ENCODE peak calls at places on chromosomes 1 and 21, in five cellular contexts. S is body of pancreas; F is uterus; D is CD4-positive, alpha-beta memory T cell; J is ovary. X is an unnamed sample. For H3K9me3, the result is how much of the 10 kb centered on the place peaks cover.

GRCh38 chr1:199546323-199546722 is 481.2 kb upstream of the NR5A2 start:
- DNase-seq in S (no peak), F (no peak), D (no peak), J (no peak), X (no peak)

GRCh38 chr1:15848143-15848928 is 829 bp downstream of the SPEN start:
- DNase-seq in S (peak), F (peak), D (peak), J (no peak), X (peak)

GRCh38 chr1:44812822-44813543 is 4.7 kb downstream of the BTBD19 start:
- DNase-seq in S (peak), F (no peak), D (no peak), J (peak), X (no peak)

GRCh38 chr21:44596068-44596725 is 3.9 kb upstream of the KRTAP10-6 start:
- DNase-seq in S (no peak), F (no peak), D (no peak), J (no peak), X (no peak)

GRCh38 chr1:71350330-71350729 is 269.5 kb upstream of the ZRANB2 start:
- DNase-seq in S (no peak), F (no peak), D (no peak), J (no peak), X (no peak)

GRCh38 chr1:38990746-38991637 is at the start of gene AKIRIN1:
- DNase-seq in S (peak), F (peak), D (peak), J (peak), X (peak)

GRCh38 chr1:12407050-12407961 is 177.5 kb downstream of the VPS13D start:
- DNase-seq in S (peak), F (peak), D (peak), J (no peak), X (no peak)

GRCh38 chr1:167564592-167564991 is 11.0 kb upstream of the CREG1 start:
- DNase-seq in S (no peak), F (no peak), D (no peak), J (no peak), X (no peak)

GRCh38 chr21:36145259-36145658 is 10.4 kb downstream of the CBR3 start:
- DNase-seq in S (no peak), F (no peak), D (peak), J (no peak), X (no peak)

GRCh38 chr21:37365657-37366487 is 701 bp upstream of the DYRK1A start:
- DNase-seq in S (peak), F (peak), D (peak), J (peak), X (peak)

GRCh38 chr1:46535063-46535462 is 16.4 kb downstream of the KNCN start:
- DNase-seq in S (peak), F (no peak), D (no peak), J (no peak), X (no peak)

GRCh38 chr1:215076312-215076711 is 6.2 kb upstream of the KCNK2 start:
- DNase-seq in S (no peak), F (no peak), D (no peak), J (no peak), X (no peak)

GRCh38 chr21:26095131-26095530 is 75.4 kb downstream of the APP start:
- DNase-seq in S (no peak), F (no peak), D (no peak), J (no peak), X (no peak)

GRCh38 chr1:203534526-203534925 is 40.6 kb downstream of the OPTC start:
- DNase-seq in S (peak), F (peak), D (no peak), J (no peak), X (no peak)

GRCh38 chr1:62515055-62515454 is 78.2 kb downstream of the USP1 start:
- DNase-seq in S (no peak), F (no peak), D (no peak), J (no peak), X (no peak)

GRCh38 chr1:39173995-39174380 is 30.5 kb upstream of the MACF1 start:
- DNase-seq in S (no peak), F (no peak), D (no peak), J (no peak), X (no peak)

GRCh38 chr1:172286629-172287076 is 133.8 kb upstream of the C1orf105 start:
- DNase-seq in S (peak), F (peak), D (no peak), J (no peak), X (no peak)

GRCh38 chr1:10607228-10607627 is 132.5 kb downstream of the PEX14 start:
- DNase-seq in S (no peak), F (no peak), D (no peak), J (no peak), X (no peak)

GRCh38 chr1:160432371-160432786 is 32.0 kb downstream of the VANGL2 start:
- DNase-seq in S (no peak), F (no peak), D (no peak), J (no peak), X (no peak)

GRCh38 chr1:31580513-31580870 is 4.2 kb downstream of the TINAGL1 start:
- DNase-seq in S (no peak), F (peak), D (no peak), J (no peak), X (no peak)

GRCh38 chr1:37250371-37250770 is 216.1 kb upstream of the GRIK3 start:
- DNase-seq in S (no peak), F (no peak), D (no peak), J (no peak), X (no peak)

GRCh38 chr1:213164561-213164960 is 113.5 kb downstream of the RPS6KC1 start:
- DNase-seq in S (no peak), F (no peak), D (no peak), J (no peak), X (no peak)

GRCh38 chr1:155254714-155255242 is 505 bp downstream of the ENTREP3 start:
- DNase-seq in S (peak), F (peak), D (no peak), J (peak), X (no peak)

GRCh38 chr1:165564561-165564960 is 20.8 kb downstream of the LRRC52 start:
- DNase-seq in S (peak), F (no peak), D (no peak), J (no peak), X (no peak)

GRCh38 chr1:101283443-101283842 is 46.6 kb downstream of the S1PR1 start:
- DNase-seq in S (no peak), F (no peak), D (no peak), J (no peak), X (no peak)

GRCh38 chr1:2785631-2786328 is 15.7 kb downstream of the TTC34 start:
- DNase-seq in S (peak), F (no peak), D (no peak), J (no peak), X (no peak)
- H3K9me3 ChIP-seq in S (under half), F (under half), D (under half), J (under half), X (under half)

GRCh38 chr1:5822266-5822665 is 170.0 kb downstream of the NPHP4 start:
- DNase-seq in S (no peak), F (no peak), D (no peak), J (no peak), X (no peak)

GRCh38 chr1:5819391-5820025 is 172.7 kb downstream of the NPHP4 start:
- DNase-seq in S (no peak), F (no peak), D (no peak), J (no peak), X (no peak)

GRCh38 chr1:5820026-5820421 is 172.2 kb downstream of the NPHP4 start:
- DNase-seq in S (no peak), F (no peak), D (no peak), J (no peak), X (no peak)

GRCh38 chr1:5821496-5822176 is 170.6 kb downstream of the NPHP4 start:
- DNase-seq in S (no peak), F (no peak), D (no peak), J (no peak), X (no peak)

DNA sequence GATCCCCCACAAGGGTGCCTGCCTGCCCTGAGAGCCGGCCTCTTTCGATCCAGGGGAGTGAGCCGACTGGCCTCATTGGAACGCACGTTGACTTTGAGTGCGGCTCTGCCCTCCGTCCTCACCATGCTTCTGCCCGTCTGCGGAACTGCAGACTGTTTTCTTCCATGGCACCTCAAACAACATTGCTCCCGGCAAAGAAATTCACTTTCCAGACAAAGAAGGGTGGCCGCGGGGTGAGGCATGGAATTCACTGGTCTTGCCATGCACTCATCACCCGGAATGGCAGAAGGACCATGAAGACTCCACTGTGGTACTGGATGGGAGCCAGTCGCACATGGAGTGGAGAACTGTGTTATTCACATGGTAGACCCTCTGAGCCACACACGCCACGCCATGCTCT is 169.5 kb downstream of the NPHP4 start:
- DNase-seq in S (no peak), F (no peak), D (no peak), J (no peak), X (no peak)
- H3K9me3 ChIP-seq in S (under half), F (under half), D (under half), J (under half), X (under half)

GRCh38 chr1:246978281-246978680 is 29.6 kb downstream of the ZNF695 start:
- DNase-seq in S (no peak), F (no peak), D (no peak), J (no peak), X (no peak)
- H3K9me3 ChIP-seq in S (under half), F (under half), D (under half), J (under half), X (under half)

DNA sequence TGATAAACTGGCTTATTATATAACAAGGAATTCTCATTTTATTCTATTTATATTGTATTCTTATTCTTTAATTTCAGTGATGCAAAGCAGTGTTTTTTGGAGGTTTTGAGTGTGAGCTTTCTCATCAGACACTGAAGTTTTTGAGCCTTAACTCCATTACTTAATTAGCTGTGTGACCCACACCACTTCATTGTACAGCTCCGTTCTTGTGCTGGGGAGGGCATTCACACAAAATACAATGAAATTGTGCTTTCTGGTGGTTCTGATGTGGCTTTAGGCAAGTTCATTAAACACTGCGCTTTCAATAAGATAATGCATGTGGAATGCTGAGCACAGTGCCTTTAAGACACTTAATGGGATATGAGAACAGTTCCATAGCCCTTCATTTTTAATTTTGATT is 102.7 kb upstream of the TPTE start:
- DNase-seq in S (no peak), F (no peak), D (no peak), J (no peak), X (no peak)
- H3K9me3 ChIP-seq in S (under half), F (under half), D (under half), J (under half), X (under half)